ENCODE peak calls at places on chromosomes 7 and 10, in eight cellular contexts. B, U, F, M, E, T, Q and D are unnamed samples.

GRCh38 chr7:4792537-4793126 is 17.2 kb downstream of the AP5Z1 start:
- DNase-seq in B (peak), U (no peak), F (peak), M (no peak), E (no peak), T (peak), Q (no peak), D (no peak)

GRCh38 chr10:33913194-33913593 is 578.7 kb upstream of the NRP1 start:
- DNase-seq in B (no peak), U (no peak), F (no peak), M (no peak), E (no peak), T (no peak), Q (no peak), D (no peak)

GRCh38 chr7:141012696-141013344 is 1.9 kb downstream of the MRPS33 start:
- DNase-seq in B (no peak), U (no peak), F (no peak), M (no peak), E (no peak), T (no peak), Q (no peak), D (no peak)

GRCh38 chr10:79223346-79224048 is 123.8 kb upstream of the PPIF start:
- DNase-seq in B (peak), U (peak), F (peak), M (peak), E (no peak), T (peak), Q (peak), D (no peak)

GRCh38 chr10:68471063-68471585 is 649 bp downstream of the DNA2 start:
- DNase-seq in B (peak), U (no peak), F (no peak), M (no peak), E (no peak), T (no peak), Q (no peak), D (no peak)

GRCh38 chr7:150983893-150984368 is 5.8 kb upstream of the KCNH2 start:
- DNase-seq in B (peak), U (peak), F (no peak), M (no peak), E (no peak), T (peak), Q (no peak), D (no peak)

GRCh38 chr10:100828744-100829102 is 83.3 kb downstream of the PAX2 start:
- DNase-seq in B (peak), U (no peak), F (peak), M (no peak), E (no peak), T (no peak), Q (no peak), D (peak)

GRCh38 chr10:12697741-12698140 is 303.8 kb downstream of the CCDC3 start:
- DNase-seq in B (no peak), U (peak), F (no peak), M (no peak), E (no peak), T (peak), Q (no peak), D (no peak)

GRCh38 chr7:101916041-101916800 is 98.8 kb downstream of the CUX1 start:
- DNase-seq in B (no peak), U (no peak), F (no peak), M (no peak), E (no peak), T (no peak), Q (no peak), D (no peak)

GRCh38 chr7:141150465-141150864 is 76.6 kb downstream of the TMEM178B start:
- DNase-seq in B (no peak), U (no peak), F (no peak), M (no peak), E (no peak), T (no peak), Q (no peak), D (no peak)

GRCh38 chr10:122474145-122474739 is 12.9 kb downstream of the HTRA1 start:
- DNase-seq in B (no peak), U (no peak), F (no peak), M (no peak), E (no peak), T (peak), Q (peak), D (no peak)

GRCh38 chr10:71244638-71245419 is 32.5 kb downstream of the UNC5B start:
- DNase-seq in B (no peak), U (peak), F (peak), M (no peak), E (no peak), T (peak), Q (peak), D (no peak)

GRCh38 chr7:1054438-1055083 is 10.2 kb downstream of the GPR146 start:
- DNase-seq in B (peak), U (peak), F (peak), M (no peak), E (no peak), T (no peak), Q (peak), D (no peak)

GRCh38 chr7:128833939-128834310 is 3.7 kb downstream of the FLNC start:
- DNase-seq in B (peak), U (no peak), F (no peak), M (no peak), E (no peak), T (peak), Q (no peak), D (no peak)

GRCh38 chr10:120804020-120804419 is 47.1 kb upstream of the WDR11 start:
- DNase-seq in B (no peak), U (no peak), F (no peak), M (no peak), E (no peak), T (no peak), Q (no peak), D (no peak)

GRCh38 chr7:17532861-17533404 is 234.5 kb downstream of the AHR start:
- DNase-seq in B (no peak), U (no peak), F (no peak), M (no peak), E (peak), T (peak), Q (no peak), D (no peak)

GRCh38 chr7:100126239-100126930 is 382 bp upstream of the MBLAC1 start:
- DNase-seq in B (no peak), U (no peak), F (no peak), M (no peak), E (no peak), T (no peak), Q (no peak), D (no peak)

GRCh38 chr10:58994226-58995057 is 182.0 kb upstream of the PHYHIPL start:
- DNase-seq in B (no peak), U (no peak), F (no peak), M (no peak), E (peak), T (no peak), Q (no peak), D (no peak)

GRCh38 chr10:86020139-86020538 is 346.5 kb downstream of the GRID1 start:
- DNase-seq in B (no peak), U (no peak), F (no peak), M (no peak), E (no peak), T (no peak), Q (no peak), D (no peak)
- H3K4me3 ChIP-seq in B (no peak), U (no peak), F (no peak), M (no peak), E (no peak), T (no peak), Q (no peak), D (no peak)

DNA sequence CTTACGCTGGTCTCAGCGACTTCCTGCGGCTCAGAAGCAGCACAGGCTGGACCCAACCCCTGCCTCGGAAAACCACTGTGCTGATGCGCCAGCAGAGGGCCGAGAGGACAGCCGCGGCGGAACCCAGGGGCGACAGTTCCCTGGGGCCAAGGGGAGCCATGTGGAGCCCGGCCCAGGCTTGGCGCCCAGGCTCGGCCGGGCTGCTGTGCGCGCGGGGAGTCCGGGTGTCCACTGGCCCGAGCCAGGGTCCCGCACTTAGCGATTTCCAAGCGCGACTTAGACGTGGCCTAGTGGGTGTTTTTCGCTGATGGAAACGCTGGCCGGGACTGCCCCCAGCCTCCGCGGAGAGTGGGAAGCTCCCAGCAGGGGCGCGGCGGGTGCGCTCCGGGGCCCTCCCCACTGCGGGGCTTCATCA is 18.6 kb upstream of the ZNF32 start:
- DNase-seq in B (peak), U (peak), F (peak), M (no peak), E (peak), T (peak), Q (no peak), D (no peak)
- H3K4me3 ChIP-seq in B (peak), U (peak), F (no peak), M (no peak), E (no peak), T (no peak), Q (peak), D (no peak)

GRCh38 chr7:106448992-106449859 is 164.4 kb upstream of the NAMPT start:
- DNase-seq in B (no peak), U (no peak), F (no peak), M (no peak), E (peak), T (no peak), Q (no peak), D (no peak)
- H3K4me3 ChIP-seq in B (no peak), U (no peak), F (no peak), M (no peak), E (no peak), T (no peak), Q (no peak), D (no peak)

GRCh38 chr7:25143763-25144162 is 18.7 kb upstream of the CYCS start:
- DNase-seq in B (no peak), U (no peak), F (no peak), M (no peak), E (no peak), T (no peak), Q (no peak), D (no peak)
- H3K4me3 ChIP-seq in B (no peak), U (no peak), F (no peak), M (no peak), E (no peak), T (no peak), Q (no peak), D (no peak)

DNA sequence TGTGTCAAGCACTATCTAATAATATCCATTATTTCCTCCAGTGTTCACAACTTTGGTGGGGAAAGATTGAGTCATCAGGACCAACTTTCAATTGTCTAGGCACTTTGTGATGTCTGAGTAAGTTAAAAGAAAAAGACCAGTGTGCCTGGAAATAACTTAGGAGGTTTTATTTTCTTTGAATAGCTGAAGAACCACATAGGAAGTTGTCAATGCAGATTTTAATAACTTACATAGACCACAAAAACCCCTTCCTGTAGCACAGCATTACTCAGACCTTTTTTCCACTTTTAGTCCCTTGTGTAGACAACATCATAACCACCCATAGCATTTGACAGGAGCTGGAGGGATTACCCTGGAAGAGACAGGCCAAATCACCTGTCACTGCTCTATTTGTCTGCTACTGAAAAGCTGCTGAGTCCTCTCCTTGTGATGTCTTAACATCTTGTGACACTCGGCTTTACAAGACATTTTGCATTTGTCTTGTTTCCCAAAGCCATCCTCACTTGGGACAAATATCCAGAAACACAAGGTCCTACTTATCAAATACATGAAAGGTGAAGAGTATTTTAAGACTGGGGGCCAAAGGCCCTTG is 241.5 kb upstream of the PTER start:
- DNase-seq in B (no peak), U (no peak), F (no peak), M (no peak), E (no peak), T (no peak), Q (no peak), D (no peak)
- H3K4me3 ChIP-seq in B (no peak), U (no peak), F (no peak), M (no peak), E (no peak), T (no peak), Q (no peak), D (no peak)

DNA sequence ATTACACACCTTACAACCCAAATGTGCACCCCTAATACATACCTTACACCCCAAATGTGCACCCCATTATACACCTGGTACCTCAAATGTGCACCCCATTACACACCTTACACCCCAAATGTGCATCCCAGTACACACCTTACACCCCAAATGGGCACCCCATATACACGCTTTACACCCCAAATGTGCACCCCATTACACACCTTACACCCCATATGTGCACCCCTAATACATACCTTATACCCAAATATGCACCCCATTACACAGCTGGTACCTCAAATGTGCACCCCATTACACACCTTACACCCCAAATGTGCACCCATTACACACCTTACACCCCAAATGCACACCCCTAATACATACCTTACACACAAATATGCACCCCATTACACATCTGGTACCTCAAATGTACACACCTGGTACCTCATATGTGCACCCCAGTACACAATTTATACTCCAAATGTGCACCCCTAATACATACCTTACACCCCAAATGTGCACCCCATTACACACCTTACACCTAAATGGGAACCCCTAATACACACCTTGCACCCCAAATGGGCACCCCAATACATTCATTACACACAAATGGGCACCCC is 106.3 kb downstream of the KLF6 start:
- DNase-seq in B (no peak), U (no peak), F (no peak), M (no peak), E (no peak), T (no peak), Q (no peak), D (no peak)
- H3K4me3 ChIP-seq in B (no peak), U (no peak), F (no peak), M (no peak), E (no peak), T (no peak), Q (no peak), D (no peak)

GRCh38 chr7:32501522-32501921 is 6.2 kb downstream of the AVL9 start:
- DNase-seq in B (no peak), U (no peak), F (no peak), M (no peak), E (no peak), T (peak), Q (no peak), D (peak)
- H3K4me3 ChIP-seq in B (no peak), U (no peak), F (no peak), M (no peak), E (no peak), T (no peak), Q (no peak), D (no peak)

DNA sequence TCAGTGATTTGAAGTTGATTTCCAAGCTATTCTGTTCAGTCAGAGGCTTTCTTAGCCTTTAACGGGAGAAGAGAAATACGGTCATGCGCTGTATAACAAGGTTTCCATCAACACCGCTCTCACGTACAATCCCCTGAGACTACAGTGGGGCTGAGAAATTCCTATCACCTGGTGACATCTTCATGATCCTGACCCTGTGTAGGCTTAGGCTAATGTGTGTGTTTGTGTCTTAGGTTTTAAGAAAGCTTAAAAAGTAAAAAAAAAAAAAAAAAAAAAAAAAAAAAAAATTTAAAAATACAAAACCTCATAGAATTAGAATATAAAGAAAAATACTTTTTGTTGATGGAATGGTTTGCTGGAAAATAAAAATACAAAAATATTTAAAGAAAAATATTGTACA is 1.8 kb downstream of the ZNF862 start:
- DNase-seq in B (no peak), U (no peak), F (peak), M (no peak), E (no peak), T (no peak), Q (no peak), D (no peak)
- H3K4me3 ChIP-seq in B (no peak), U (no peak), F (no peak), M (no peak), E (no peak), T (no peak), Q (no peak), D (no peak)

DNA sequence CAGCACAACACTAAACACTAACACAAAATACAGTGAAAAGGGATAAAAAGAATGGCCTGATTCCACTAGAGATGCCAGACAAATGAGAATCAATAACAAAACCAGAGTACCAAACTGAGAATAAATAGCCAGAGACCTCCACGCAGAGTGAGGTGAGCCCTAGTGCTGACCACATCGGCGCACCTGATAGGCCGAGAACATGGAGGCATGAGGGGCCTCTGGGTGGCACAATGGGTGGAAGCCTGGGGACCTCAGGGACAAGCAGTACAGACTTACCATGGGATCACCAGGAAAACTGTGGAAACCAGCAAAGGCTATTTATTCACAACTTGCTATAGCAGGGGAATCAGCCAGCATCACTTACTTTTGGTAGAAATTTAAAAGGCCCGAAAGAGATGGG is 1.8 kb upstream of the CSGALNACT2 start:
- DNase-seq in B (no peak), U (no peak), F (no peak), M (no peak), E (no peak), T (no peak), Q (no peak), D (no peak)
- H3K4me3 ChIP-seq in B (no peak), U (no peak), F (no peak), M (no peak), E (no peak), T (no peak), Q (no peak), D (no peak)